ENCODE peak calls at places on chromosome 2, in seven cellular contexts. G is neural crest cell, L is MCF 10A, B is RWPE1, V is AG09309, Z is NB4, X is GM13977. A is an unnamed sample.

GRCh38 chr2:232139786-232140562 is 178.5 kb downstream of the DIS3L2 start:
- DNase-seq in Z (no peak), B (no peak), V (peak), G (no peak), L (no peak), X (no peak), A (no peak)

GRCh38 chr2:203989536-203989935 is 53.0 kb downstream of the ICOS start:
- DNase-seq in Z (no peak), B (no peak), G (no peak), L (no peak), V (no peak), X (no peak), A (no peak)

GRCh38 chr2:214436470-214436869 is 25.6 kb downstream of the VWC2L start:
- DNase-seq in V (no peak), G (no peak), X (no peak), Z (no peak), B (no peak), L (no peak), A (no peak)

GRCh38 chr2:230472619-230473018 is 56.6 kb downstream of the SP100 start:
- DNase-seq in Z (peak), X (peak), L (peak), V (peak), G (no peak), B (peak), A (peak)

GRCh38 chr2:46275995-46276394 is 21.2 kb upstream of the EPAS1 start:
- DNase-seq in B (no peak), Z (no peak), X (no peak), G (no peak), L (no peak), V (no peak), A (peak)

GRCh38 chr2:145764631-145765030 is 1244.7 kb upstream of the ZEB2 start:
- DNase-seq in X (no peak), L (no peak), B (no peak), Z (no peak), V (no peak), G (no peak), A (no peak)

GRCh38 chr2:174812037-174812436 is 47.8 kb upstream of the CHRNA1 start:
- DNase-seq in Z (no peak), X (no peak), V (no peak), G (no peak), B (no peak), L (no peak), A (no peak)

GRCh38 chr2:86249843-86250402 is 50.7 kb downstream of the MRPL35 start:
- DNase-seq in L (no peak), G (no peak), Z (no peak), V (no peak), B (no peak), X (peak), A (no peak)

GRCh38 chr2:102109016-102109415 is 33.5 kb upstream of the IL1R1 start:
- DNase-seq in B (no peak), L (no peak), G (no peak), X (no peak), V (no peak), Z (no peak), A (no peak)

GRCh38 chr2:102110168-102110567 is 32.4 kb upstream of the IL1R1 start:
- DNase-seq in G (no peak), Z (no peak), B (no peak), X (no peak), V (no peak), L (no peak), A (no peak)

GRCh38 chr2:102110596-102111334 is 31.8 kb upstream of the IL1R1 start:
- DNase-seq in X (no peak), L (no peak), B (no peak), Z (no peak), V (no peak), G (no peak), A (peak)

GRCh38 chr2:102106133-102106556 is 36.4 kb upstream of the IL1R1 start:
- DNase-seq in X (no peak), B (no peak), Z (no peak), V (peak), L (no peak), G (no peak), A (no peak)

GRCh38 chr2:102107741-102108070 is 34.8 kb upstream of the IL1R1 start:
- DNase-seq in L (no peak), V (peak), Z (no peak), G (no peak), X (no peak), B (no peak), A (no peak)
- TF ChIP-seq CTCF in L (no peak), V (no peak), Z (no peak), G (no peak), X (no peak), B (no peak), A (no peak)

GRCh38 chr2:64698068-64698645 is 44.4 kb upstream of the SERTAD2 start:
- DNase-seq in G (no peak), B (no peak), L (peak), X (no peak), V (no peak), Z (no peak), A (no peak)

GRCh38 chr2:64697286-64698023 is 43.7 kb upstream of the SERTAD2 start:
- DNase-seq in X (no peak), L (peak), V (no peak), Z (peak), B (no peak), G (no peak), A (no peak)

GRCh38 chr2:64700133-64700809 is 46.6 kb upstream of the SERTAD2 start:
- DNase-seq in X (peak), V (peak), L (peak), G (no peak), Z (peak), B (no peak), A (no peak)

GRCh38 chr2:64698668-64699444 is 45.1 kb upstream of the SERTAD2 start:
- DNase-seq in V (peak), X (peak), B (peak), G (no peak), Z (no peak), L (peak), A (no peak)

GRCh38 chr2:64699712-64700111 is 46.0 kb upstream of the SERTAD2 start:
- DNase-seq in G (no peak), V (no peak), L (no peak), B (no peak), Z (peak), X (no peak), A (peak)
- TF ChIP-seq CTCF in G (no peak), V (no peak), L (no peak), B (no peak), Z (no peak), X (peak), A (no peak)

DNA sequence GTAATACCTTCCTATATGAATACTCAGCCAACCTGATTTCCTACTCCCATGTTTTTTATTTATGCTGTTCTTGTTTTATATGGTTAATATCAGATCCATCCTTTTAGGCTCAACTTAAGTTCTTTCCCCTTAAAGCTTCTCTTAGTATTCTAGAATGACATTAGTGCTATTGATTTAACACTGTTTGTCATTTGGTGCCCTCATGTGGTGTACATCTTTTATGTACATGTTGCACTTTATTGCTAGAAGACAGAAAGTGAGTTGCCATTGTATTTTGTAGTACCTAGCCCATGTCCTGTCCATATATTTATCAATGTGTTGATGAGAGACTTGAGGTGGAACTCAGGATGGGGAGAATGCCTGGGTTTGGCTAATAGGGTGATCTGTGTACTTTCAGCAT is 2.5 kb downstream of the HTRA2 start:
- DNase-seq in Z (peak), B (no peak), X (peak), L (peak), G (no peak), V (no peak), A (no peak)
- TF ChIP-seq CTCF in Z (peak), B (peak), X (peak), L (peak), G (no peak), V (peak), A (no peak)

DNA sequence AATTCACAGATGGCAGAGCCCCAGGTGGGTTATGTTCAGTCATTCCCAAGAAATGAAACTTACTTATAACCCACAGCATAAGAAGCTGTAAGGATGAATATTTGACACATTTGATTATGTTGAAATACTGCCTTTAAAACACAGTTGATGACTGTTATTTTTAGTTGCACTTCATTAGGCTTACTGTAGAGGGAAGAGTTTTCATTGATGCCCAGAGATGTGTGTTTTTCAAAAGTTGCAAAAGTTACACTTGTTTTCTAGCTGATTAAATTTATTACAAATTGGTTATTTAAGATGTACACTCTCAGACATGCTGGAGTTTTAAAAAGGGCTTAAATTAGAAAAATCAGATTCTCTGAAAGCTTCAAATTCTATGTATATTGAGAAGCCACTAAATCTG is 506.1 kb downstream of the PARD3B start:
- DNase-seq in G (no peak), L (peak), B (peak), Z (no peak), X (no peak), V (no peak), A (no peak)
- TF ChIP-seq CTCF in G (peak), L (peak), B (no peak), Z (no peak), X (no peak), V (peak), A (no peak)

GRCh38 chr2:239150125-239151011 is 250.5 kb downstream of the HDAC4 start:
- DNase-seq in V (no peak), G (no peak), Z (no peak), L (no peak), X (no peak), B (no peak), A (peak)

GRCh38 chr2:239152916-239153305 is 247.9 kb downstream of the HDAC4 start:
- DNase-seq in L (no peak), Z (no peak), V (no peak), B (no peak), G (no peak), X (no peak), A (no peak)

GRCh38 chr2:239151201-239152131 is 249.4 kb downstream of the HDAC4 start:
- DNase-seq in Z (no peak), L (no peak), G (no peak), X (no peak), B (no peak), V (no peak), A (no peak)

GRCh38 chr2:239153806-239154591 is 246.8 kb downstream of the HDAC4 start:
- DNase-seq in B (no peak), Z (no peak), X (no peak), L (no peak), G (no peak), V (no peak), A (no peak)

DNA sequence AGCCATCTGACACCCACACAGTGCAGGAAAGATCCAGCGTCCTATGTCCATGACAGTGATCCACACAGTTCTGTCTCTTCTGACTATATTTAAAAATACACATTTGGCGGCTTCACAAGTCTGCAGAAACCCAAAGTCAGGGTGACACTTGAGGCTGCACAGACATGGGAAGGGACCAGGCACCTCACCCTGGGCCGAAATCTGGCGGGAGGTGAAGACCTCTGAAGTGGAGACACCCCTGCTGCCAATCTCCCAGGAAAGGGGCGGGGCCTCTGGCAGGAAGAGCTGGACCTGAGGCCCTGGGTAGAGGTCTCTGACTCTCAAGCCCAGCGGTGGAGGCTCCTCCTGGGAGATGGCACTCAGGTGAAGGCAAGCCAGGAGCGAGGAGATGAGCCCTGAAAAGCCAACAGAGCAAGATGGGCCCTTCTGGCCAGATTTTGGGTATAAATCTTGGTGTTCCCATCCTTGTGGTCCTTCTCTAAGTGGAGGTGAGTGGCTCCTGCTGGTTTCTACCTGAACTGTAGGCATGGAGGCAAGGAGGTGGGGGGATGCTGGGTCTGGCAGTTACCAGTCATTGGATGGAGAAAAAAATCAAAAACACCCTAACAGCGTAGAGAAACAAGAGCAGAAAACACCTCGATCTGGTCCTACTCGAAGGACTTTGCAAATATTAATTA is 248.4 kb downstream of the HDAC4 start:
- DNase-seq in B (no peak), X (no peak), G (no peak), Z (no peak), V (no peak), L (no peak), A (no peak)
- TF ChIP-seq CTCF in B (no peak), X (no peak), G (no peak), Z (no peak), V (no peak), L (no peak), A (no peak)

GRCh38 chr2:218010116-218010837 is 7.5 kb upstream of the TNS1 start:
- DNase-seq in X (peak), V (no peak), G (peak), L (peak), B (peak), Z (peak), A (peak)
- TF ChIP-seq CTCF in X (peak), V (peak), G (peak), L (peak), B (peak), Z (peak), A (peak)

GRCh38 chr2:11589316-11589940 is 55.6 kb downstream of the GREB1 start:
- DNase-seq in L (peak), B (no peak), X (no peak), Z (peak), G (no peak), V (no peak), A (no peak)
- TF ChIP-seq CTCF in L (peak), B (no peak), X (peak), Z (peak), G (no peak), V (no peak), A (no peak)

DNA sequence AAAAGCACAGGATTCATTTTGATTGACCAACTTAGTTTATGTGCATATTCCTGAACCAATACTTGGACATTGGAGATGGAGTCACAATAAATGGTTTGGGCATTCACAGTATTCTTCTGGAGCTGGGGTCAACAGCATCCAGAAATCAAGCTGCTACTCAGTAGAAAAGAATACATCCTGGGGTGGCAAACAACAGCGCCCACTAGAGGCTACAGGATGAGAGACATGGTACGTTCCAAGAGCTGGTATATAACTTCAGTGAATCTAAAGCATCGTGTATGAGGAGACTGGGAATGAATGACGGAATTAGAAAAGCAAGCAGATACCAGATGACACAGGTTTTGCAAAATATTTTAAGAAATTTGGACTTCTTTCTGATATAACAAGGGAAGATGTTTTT is 142.9 kb upstream of the FIGN start:
- DNase-seq in V (no peak), B (peak), X (peak), G (peak), Z (peak), L (peak), A (peak)
- TF ChIP-seq CTCF in V (peak), B (peak), X (peak), G (peak), Z (peak), L (peak), A (no peak)

A was measured in activated CD8-positive, alpha-beta T cell treated with anti-CD3 and anti-CD28 coated beads for 36 hours.